ENCODE peak calls at places on chromosomes 5 and 9, in ten cellular contexts. One of them, this sample, is unnamed.

GRCh38 chr5:168219515-168220410 is 71.7 kb upstream of the WWC1 start:
- DNase-seq in spleen: no peak
- DNase-seq in MCF 10A: peak
- DNase-seq in KG1: peak
- DNase-seq in GM10248: peak
- DNase-seq in neural crest cell: peak
- DNase-seq in fibroblast of pulmonary artery: peak
- DNase-seq in adipocyte: peak
- DNase-seq in NCI-H446: no peak
- DNase-seq in CD8-positive, alpha-beta T cell: no peak
- DNase-seq in this sample: peak

GRCh38 chr9:83154087-83154736 is 91.3 kb upstream of the RASEF start:
- DNase-seq in spleen: no peak
- DNase-seq in MCF 10A: peak
- DNase-seq in KG1: no peak
- DNase-seq in GM10248: no peak
- DNase-seq in neural crest cell: no peak
- DNase-seq in fibroblast of pulmonary artery: peak
- DNase-seq in adipocyte: peak
- DNase-seq in NCI-H446: no peak
- DNase-seq in CD8-positive, alpha-beta T cell: no peak
- DNase-seq in this sample: peak

GRCh38 chr5:2378976-2379375 is 372.5 kb downstream of the IRX2 start:
- DNase-seq in spleen: peak
- DNase-seq in MCF 10A: no peak
- DNase-seq in KG1: no peak
- DNase-seq in GM10248: no peak
- DNase-seq in neural crest cell: no peak
- DNase-seq in fibroblast of pulmonary artery: no peak
- DNase-seq in adipocyte: no peak
- DNase-seq in NCI-H446: no peak
- DNase-seq in CD8-positive, alpha-beta T cell: no peak
- DNase-seq in this sample: no peak

GRCh38 chr9:91163773-91164471 is 197.8 kb downstream of the AUH start:
- DNase-seq in spleen: peak
- DNase-seq in MCF 10A: no peak
- DNase-seq in KG1: no peak
- DNase-seq in GM10248: no peak
- DNase-seq in neural crest cell: no peak
- DNase-seq in fibroblast of pulmonary artery: no peak
- DNase-seq in adipocyte: no peak
- DNase-seq in NCI-H446: no peak
- DNase-seq in CD8-positive, alpha-beta T cell: peak
- DNase-seq in this sample: no peak

GRCh38 chr9:78462616-78463015 is 165.7 kb downstream of the PSAT1 start:
- DNase-seq in spleen: no peak
- DNase-seq in MCF 10A: no peak
- DNase-seq in KG1: no peak
- DNase-seq in GM10248: no peak
- DNase-seq in neural crest cell: no peak
- DNase-seq in fibroblast of pulmonary artery: no peak
- DNase-seq in adipocyte: peak
- DNase-seq in NCI-H446: no peak
- DNase-seq in CD8-positive, alpha-beta T cell: no peak
- DNase-seq in this sample: no peak

GRCh38 chr5:115435776-115436712 is 108.5 kb downstream of the FEM1C start:
- DNase-seq in spleen: no peak
- DNase-seq in MCF 10A: peak
- DNase-seq in KG1: no peak
- DNase-seq in GM10248: no peak
- DNase-seq in neural crest cell: no peak
- DNase-seq in fibroblast of pulmonary artery: no peak
- DNase-seq in adipocyte: peak
- DNase-seq in NCI-H446: no peak
- DNase-seq in CD8-positive, alpha-beta T cell: no peak
- DNase-seq in this sample: peak

GRCh38 chr5:174387448-174387847 is 336.9 kb upstream of the MSX2 start:
- DNase-seq in spleen: no peak
- DNase-seq in MCF 10A: no peak
- DNase-seq in KG1: no peak
- DNase-seq in GM10248: no peak
- DNase-seq in neural crest cell: no peak
- DNase-seq in fibroblast of pulmonary artery: no peak
- DNase-seq in adipocyte: peak
- DNase-seq in NCI-H446: no peak
- DNase-seq in CD8-positive, alpha-beta T cell: no peak
- DNase-seq in this sample: peak

GRCh38 chr5:159017787-159018186 is 81.9 kb downstream of the EBF1 start:
- DNase-seq in spleen: no peak
- DNase-seq in MCF 10A: peak
- DNase-seq in KG1: no peak
- DNase-seq in GM10248: no peak
- DNase-seq in neural crest cell: no peak
- DNase-seq in fibroblast of pulmonary artery: peak
- DNase-seq in adipocyte: peak
- DNase-seq in NCI-H446: no peak
- DNase-seq in CD8-positive, alpha-beta T cell: no peak
- DNase-seq in this sample: peak

GRCh38 chr5:133925269-133925668 is 43.2 kb downstream of the C5orf15 start:
- DNase-seq in spleen: no peak
- DNase-seq in MCF 10A: no peak
- DNase-seq in KG1: no peak
- DNase-seq in GM10248: no peak
- DNase-seq in neural crest cell: no peak
- DNase-seq in fibroblast of pulmonary artery: no peak
- DNase-seq in adipocyte: no peak
- DNase-seq in NCI-H446: no peak
- DNase-seq in CD8-positive, alpha-beta T cell: no peak
- DNase-seq in this sample: no peak

GRCh38 chr5:425714-426113 is 17.3 kb upstream of the EXOC3 start:
- DNase-seq in spleen: no peak
- DNase-seq in MCF 10A: peak
- DNase-seq in KG1: no peak
- DNase-seq in GM10248: no peak
- DNase-seq in neural crest cell: no peak
- DNase-seq in fibroblast of pulmonary artery: peak
- DNase-seq in adipocyte: no peak
- DNase-seq in NCI-H446: no peak
- DNase-seq in CD8-positive, alpha-beta T cell: no peak
- DNase-seq in this sample: peak

GRCh38 chr5:148998174-148998797 is 64.6 kb downstream of the SH3TC2 start:
- DNase-seq in spleen: no peak
- DNase-seq in MCF 10A: peak
- DNase-seq in KG1: peak
- DNase-seq in GM10248: peak
- DNase-seq in neural crest cell: peak
- DNase-seq in fibroblast of pulmonary artery: peak
- DNase-seq in adipocyte: peak
- DNase-seq in NCI-H446: peak
- DNase-seq in CD8-positive, alpha-beta T cell: peak
- DNase-seq in this sample: peak

GRCh38 chr5:2960309-2960708 is 208.8 kb upstream of the IRX2 start:
- DNase-seq in spleen: no peak
- DNase-seq in MCF 10A: no peak
- DNase-seq in KG1: no peak
- DNase-seq in GM10248: no peak
- DNase-seq in neural crest cell: no peak
- DNase-seq in fibroblast of pulmonary artery: no peak
- DNase-seq in adipocyte: no peak
- DNase-seq in NCI-H446: no peak
- DNase-seq in CD8-positive, alpha-beta T cell: no peak
- DNase-seq in this sample: no peak

GRCh38 chr9:77212801-77213200 is 35.5 kb downstream of the VPS13A start:
- DNase-seq in spleen: no peak
- DNase-seq in MCF 10A: no peak
- DNase-seq in KG1: no peak
- DNase-seq in GM10248: no peak
- DNase-seq in neural crest cell: no peak
- DNase-seq in fibroblast of pulmonary artery: no peak
- DNase-seq in adipocyte: no peak
- DNase-seq in NCI-H446: no peak
- DNase-seq in CD8-positive, alpha-beta T cell: no peak
- DNase-seq in this sample: no peak

GRCh38 chr9:120383999-120384924 is 195.7 kb downstream of the CDK5RAP2 start:
- DNase-seq in spleen: peak
- DNase-seq in MCF 10A: no peak
- DNase-seq in KG1: no peak
- DNase-seq in GM10248: no peak
- DNase-seq in neural crest cell: no peak
- DNase-seq in fibroblast of pulmonary artery: peak
- DNase-seq in adipocyte: peak
- DNase-seq in NCI-H446: no peak
- DNase-seq in CD8-positive, alpha-beta T cell: no peak
- DNase-seq in this sample: peak

GRCh38 chr5:171848006-171848405 is 62.4 kb downstream of the SMIM23 start:
- DNase-seq in spleen: no peak
- DNase-seq in MCF 10A: no peak
- DNase-seq in KG1: no peak
- DNase-seq in GM10248: no peak
- DNase-seq in neural crest cell: no peak
- DNase-seq in fibroblast of pulmonary artery: no peak
- DNase-seq in adipocyte: no peak
- DNase-seq in NCI-H446: no peak
- DNase-seq in CD8-positive, alpha-beta T cell: no peak
- DNase-seq in this sample: no peak

GRCh38 chr9:119368681-119369581 is at the start of gene BRINP1:
- DNase-seq in spleen: no peak
- DNase-seq in MCF 10A: no peak
- DNase-seq in KG1: no peak
- DNase-seq in GM10248: no peak
- DNase-seq in neural crest cell: peak
- DNase-seq in fibroblast of pulmonary artery: peak
- DNase-seq in adipocyte: peak
- DNase-seq in NCI-H446: peak
- DNase-seq in CD8-positive, alpha-beta T cell: no peak
- DNase-seq in this sample: no peak

GRCh38 chr5:127960126-127960744 is 123.3 kb upstream of the SLC12A2 start:
- DNase-seq in spleen: no peak
- DNase-seq in MCF 10A: peak
- DNase-seq in KG1: no peak
- DNase-seq in GM10248: no peak
- DNase-seq in neural crest cell: no peak
- DNase-seq in fibroblast of pulmonary artery: peak
- DNase-seq in adipocyte: no peak
- DNase-seq in NCI-H446: no peak
- DNase-seq in CD8-positive, alpha-beta T cell: no peak
- DNase-seq in this sample: no peak